ENCODE peak calls at places on chromosomes 4 and X, in four cellular contexts. X, P, K and O are unnamed samples.

GRCh38 chr4:140168474-140168873 is 14.5 kb upstream of the MAML3 start:
- DNase-seq in X (no peak), K (no peak), P (no peak), O (no peak)

GRCh38 chrX:106608016-106608415 is 3.8 kb upstream of the RADX start:
- DNase-seq in X (no peak), P (no peak), K (no peak), O (no peak)

GRCh38 chrX:22541926-22542325 is 269.2 kb downstream of the CBLL2 start:
- DNase-seq in P (no peak), X (no peak), K (no peak), O (no peak)

GRCh38 chr4:57410331-57411052 is 300.3 kb upstream of the IGFBP7 start:
- DNase-seq in K (no peak), X (no peak), P (no peak), O (no peak)

GRCh38 chrX:150306002-150306401 is 57.1 kb upstream of the MAMLD1 start:
- DNase-seq in K (no peak), P (no peak), X (no peak), O (no peak)

GRCh38 chrX:23332101-23332887 is 2.4 kb upstream of the PTCHD1 start:
- DNase-seq in K (no peak), P (peak), X (no peak), O (no peak)

GRCh38 chr4:107736924-107737448 is 17.0 kb upstream of the PAPSS1 start:
- DNase-seq in P (peak), X (no peak), K (peak), O (peak)

GRCh38 chrX:129648514-129649267 is 6.1 kb downstream of the APLN start:
- DNase-seq in K (no peak), X (no peak), P (no peak), O (no peak)

GRCh38 chr4:185339941-185340340 is 55.8 kb downstream of the LRP2BP start:
- DNase-seq in K (no peak), X (no peak), P (no peak), O (no peak)

GRCh38 chr4:121642876-121643585 is 53.7 kb downstream of the ANXA5 start:
- DNase-seq in X (no peak), K (no peak), P (no peak), O (peak)

GRCh38 chrX:6644411-6644810 is 109.5 kb upstream of the VCX3A start:
- DNase-seq in K (peak), P (no peak), X (no peak), O (no peak)

GRCh38 chrX:23756165-23756564 is 13.1 kb upstream of the ACOT9 start:
- DNase-seq in P (peak), X (peak), K (peak), O (peak)

GRCh38 chr4:97366661-97367060 is 776.6 kb downstream of the STPG2 start:
- DNase-seq in K (no peak), P (no peak), X (no peak), O (no peak)

GRCh38 chr4:125315571-125316390 is 1.0 kb downstream of the FAT4 start:
- DNase-seq in K (no peak), P (peak), X (no peak), O (peak)

GRCh38 chrX:72169008-72169728 is 12.4 kb upstream of the PIN4 start:
- DNase-seq in P (no peak), K (no peak), X (no peak), O (no peak)

GRCh38 chrX:155534800-155535199 is 76.4 kb upstream of the F8A3 start:
- DNase-seq in P (no peak), K (no peak), X (no peak), O (no peak)

GRCh38 chrX:2666491-2666890 is 24.6 kb upstream of the CD99 start:
- DNase-seq in P (no peak), X (no peak), K (no peak), O (no peak)

GRCh38 chr4:125368161-125368560 is 53.4 kb downstream of the FAT4 start:
- DNase-seq in X (no peak), K (no peak), P (no peak), O (no peak)

GRCh38 chr4:122739174-122739573 is 6.7 kb downstream of the BBS12 start:
- DNase-seq in P (no peak), X (no peak), K (no peak), O (no peak)

GRCh38 chr4:44056721-44057151 is 391.9 kb downstream of the KCTD8 start:
- DNase-seq in K (no peak), P (peak), X (no peak), O (no peak)

DNA sequence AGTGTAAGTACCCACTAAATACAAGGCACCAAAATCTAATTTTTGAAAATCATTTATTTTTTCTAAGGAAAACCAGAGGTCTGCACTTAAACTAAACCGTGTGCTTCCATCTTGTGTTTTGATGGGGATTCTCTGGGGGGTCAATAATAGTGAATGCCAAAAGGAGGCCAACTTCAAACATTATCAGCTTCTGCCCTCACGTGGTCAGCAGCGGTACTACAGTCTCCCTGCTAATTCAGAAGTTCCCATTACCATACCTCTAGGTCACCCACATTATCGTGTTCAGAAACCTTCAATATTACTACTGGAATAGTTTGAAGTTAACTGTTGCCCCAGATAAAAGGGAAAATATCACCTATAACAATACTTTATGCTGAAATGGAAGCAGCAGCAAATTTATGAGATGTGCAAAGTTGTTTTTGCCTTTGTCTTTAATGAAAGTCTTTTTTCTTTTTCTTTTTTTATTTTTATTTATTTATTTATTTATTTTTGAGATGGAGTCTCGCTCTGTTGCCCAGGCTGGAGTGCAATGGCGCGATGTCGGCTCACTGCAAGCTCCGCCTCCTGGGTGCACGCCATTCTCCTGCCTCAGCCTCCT is 17.3 kb downstream of the CTPS2 start:
- DNase-seq in K (peak), P (peak), X (no peak), O (peak)
- TF ChIP-seq ETV6 in K (no peak), P (no peak), X (no peak), O (no peak)

GRCh38 chr4:133149932-133150642 is 993 bp downstream of the PCDH10 start:
- DNase-seq in X (no peak), P (no peak), K (no peak), O (no peak)

GRCh38 chr4:133147922-133148689 is 988 bp upstream of the PCDH10 start:
- DNase-seq in K (no peak), X (no peak), P (no peak), O (no peak)

GRCh38 chr4:133147365-133147821 is 1.7 kb upstream of the PCDH10 start:
- DNase-seq in P (no peak), X (no peak), K (no peak), O (no peak)

GRCh38 chr4:133149364-133149695 is 236 bp downstream of the PCDH10 start:
- DNase-seq in P (no peak), X (no peak), K (no peak), O (no peak)

GRCh38 chr4:133148690-133149363 is at the start of gene PCDH10:
- DNase-seq in K (peak), P (peak), X (no peak), O (peak)
- TF ChIP-seq ETV6 in K (no peak), P (peak), X (no peak), O (no peak)

DNA sequence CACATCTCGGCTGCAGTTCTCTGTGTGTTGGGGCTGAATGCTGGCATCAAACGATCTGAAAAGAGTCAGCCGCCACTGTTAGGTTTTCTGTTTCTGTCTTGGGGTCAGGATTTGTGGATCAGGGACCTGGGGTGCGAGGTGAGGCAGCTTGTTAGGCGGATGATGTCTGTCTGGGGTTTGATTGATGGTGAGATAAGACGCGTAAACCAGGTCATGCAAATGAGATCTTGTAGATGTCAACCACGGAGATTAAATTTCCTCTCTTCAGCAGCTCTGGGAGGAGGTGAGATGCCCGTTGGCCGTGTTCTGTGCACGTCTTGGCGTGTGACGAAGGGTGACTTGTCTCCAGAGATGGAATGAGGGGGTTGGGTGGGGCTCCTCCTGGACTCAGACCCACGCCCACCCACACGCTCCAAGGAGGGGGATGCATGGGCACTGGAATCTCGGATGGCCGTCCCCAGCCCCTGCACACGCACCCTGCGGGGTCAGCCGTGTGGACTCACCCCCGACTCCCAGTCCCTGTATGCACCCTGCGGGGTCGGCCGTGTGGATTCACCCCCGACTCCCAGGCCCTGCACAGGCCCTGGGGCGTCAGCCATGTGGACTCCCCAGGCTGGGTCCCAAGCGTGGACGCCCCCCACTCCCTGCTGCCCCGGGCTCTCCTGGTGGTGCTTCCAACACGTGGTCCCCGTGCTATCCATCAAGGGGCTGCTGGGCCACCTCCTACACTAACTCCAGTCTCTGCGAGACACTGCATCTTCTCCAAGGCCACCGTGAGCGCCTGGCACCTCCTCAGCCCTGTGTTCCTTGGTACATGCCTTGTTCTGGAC is 16.0 kb upstream of the UVSSA start:
- DNase-seq in K (no peak), P (no peak), X (no peak), O (no peak)
- TF ChIP-seq ETV6 in K (no peak), P (no peak), X (no peak), O (no peak)

GRCh38 chrX:135421932-135422809 is at the start of gene SMIM10L2A:
- DNase-seq in X (no peak), P (peak), K (peak), O (no peak)
- TF ChIP-seq ETV6 in X (no peak), P (no peak), K (no peak), O (no peak)

GRCh38 chr4:169398294-169398693 is 127.5 kb upstream of the SH3RF1 start:
- DNase-seq in X (no peak), K (no peak), P (no peak), O (no peak)
- TF ChIP-seq ETV6 in X (no peak), K (no peak), P (no peak), O (no peak)

DNA sequence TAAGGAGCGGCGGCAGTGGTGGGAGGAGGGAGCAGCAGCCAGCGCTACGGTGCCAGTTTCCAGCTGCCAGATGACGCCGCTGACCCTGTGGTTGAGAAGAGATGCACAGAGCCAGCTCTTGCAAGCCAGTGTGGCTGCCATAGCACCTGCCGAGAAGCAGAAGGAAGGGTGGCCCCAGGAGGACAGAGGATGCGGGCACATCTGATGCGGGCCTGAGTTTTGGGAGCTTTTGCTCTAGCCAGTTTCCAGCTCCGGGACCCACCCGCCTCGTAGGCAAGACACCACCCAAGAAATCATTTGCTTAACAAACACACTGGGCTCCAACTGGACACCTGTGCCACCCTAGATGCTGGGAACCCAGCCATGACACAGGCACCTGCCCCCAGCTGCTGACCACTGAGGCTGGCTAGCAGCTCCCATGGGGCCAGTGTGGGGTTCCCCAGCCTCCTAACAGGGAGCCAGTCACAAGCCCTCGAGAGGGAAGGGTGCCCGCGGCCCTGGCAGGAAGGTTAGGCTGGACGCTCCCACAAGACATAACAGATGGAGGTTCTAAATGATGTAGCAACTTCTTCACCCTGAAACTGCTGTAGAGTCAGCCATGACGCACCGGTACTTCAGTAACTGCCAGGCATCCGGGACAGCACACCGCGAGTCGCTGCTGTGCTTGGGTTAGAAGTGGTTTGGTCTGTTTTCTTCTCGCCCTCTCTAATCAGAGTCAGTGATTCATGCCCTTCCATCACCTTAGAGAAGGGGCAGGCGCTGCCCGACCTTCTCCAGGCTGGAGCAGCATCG is 8.9 kb downstream of the MSANTD1 start:
- DNase-seq in X (peak), K (no peak), P (peak), O (no peak)
- TF ChIP-seq ETV6 in X (no peak), K (no peak), P (no peak), O (no peak)

DNA sequence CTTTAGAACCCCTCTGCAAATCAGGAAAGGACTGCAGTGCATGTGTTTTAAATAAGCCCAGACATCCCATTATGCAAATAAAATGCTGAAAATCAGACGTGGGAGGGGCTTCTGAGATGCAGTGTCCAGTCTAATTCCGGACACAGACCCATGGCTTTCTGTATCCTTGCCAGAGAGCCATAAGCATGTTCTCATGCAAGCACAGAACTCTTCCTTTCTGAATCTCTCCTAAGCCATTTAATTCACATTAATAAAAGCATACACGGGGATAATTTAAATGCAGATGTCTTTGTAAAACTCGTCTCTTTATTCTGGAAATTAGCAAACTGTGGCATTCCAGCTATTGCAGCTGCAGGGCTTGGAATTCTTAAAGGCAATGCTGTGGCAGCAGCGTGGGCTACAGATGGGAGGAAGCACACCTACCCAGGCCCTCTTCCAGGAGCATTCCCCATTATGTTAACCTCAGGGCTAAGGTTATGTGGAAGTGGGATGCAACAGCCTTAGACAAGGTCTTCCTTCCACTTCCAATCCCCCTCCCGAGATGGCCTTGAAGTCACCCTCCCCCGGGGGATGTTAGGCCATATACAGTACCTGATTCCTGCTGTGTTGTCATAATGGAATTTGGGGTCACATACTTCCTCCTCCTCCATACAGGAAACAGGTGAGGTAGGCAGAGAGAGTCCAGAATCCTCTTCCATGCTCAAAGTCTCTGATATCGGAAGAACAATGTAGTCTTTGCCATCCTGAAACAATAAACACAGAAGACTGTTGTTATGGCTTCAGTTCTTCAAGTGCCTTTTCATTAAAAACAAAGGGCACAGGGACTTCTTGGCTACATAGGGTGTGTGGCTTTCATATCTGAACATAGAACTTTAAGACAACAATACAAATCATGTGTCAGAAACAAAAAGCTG is 38.1 kb downstream of the KDR start:
- DNase-seq in X (no peak), P (no peak), K (no peak), O (no peak)
- TF ChIP-seq ETV6 in X (no peak), P (no peak), K (no peak), O (no peak)

GRCh38 chr4:2837904-2838496 is 5.6 kb upstream of the ADD1 start:
- DNase-seq in P (no peak), K (no peak), X (no peak), O (no peak)
- TF ChIP-seq ETV6 in P (no peak), K (no peak), X (no peak), O (no peak)

DNA sequence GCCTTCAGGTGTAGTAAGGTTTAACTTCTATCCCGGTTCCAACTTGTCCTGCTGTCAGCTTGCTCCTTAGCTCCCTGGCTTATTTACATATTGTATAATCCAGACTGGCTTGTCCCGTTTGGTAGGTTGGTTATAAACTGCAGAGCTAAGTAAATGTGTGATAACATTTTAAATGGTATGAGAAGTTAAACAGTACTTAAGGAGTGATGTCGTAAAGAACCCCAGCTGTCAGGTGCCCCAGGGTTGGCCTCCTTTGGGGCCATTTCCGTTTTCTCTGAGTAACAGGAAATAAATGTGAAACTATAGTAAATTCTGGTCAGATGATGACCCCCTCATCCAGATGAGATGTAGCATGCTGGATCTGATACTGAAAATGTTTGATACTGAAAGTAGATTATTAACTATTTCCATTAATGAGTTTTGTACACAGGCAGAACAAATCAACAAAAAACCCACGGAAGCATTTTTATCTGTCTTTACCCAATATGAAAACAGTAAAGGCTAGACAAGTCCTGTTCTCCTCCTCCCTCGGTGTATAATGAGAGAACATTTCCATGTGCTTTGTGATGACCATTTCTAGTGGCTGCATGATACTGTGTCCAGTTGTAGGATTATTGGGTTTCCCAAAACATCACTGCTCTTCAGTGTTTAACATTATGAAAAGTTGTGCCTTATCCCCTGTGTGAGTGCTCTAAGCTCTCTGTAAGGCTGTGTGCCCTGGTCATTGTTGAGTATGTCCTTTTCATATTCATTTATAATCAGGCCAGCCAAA is 22.4 kb downstream of the GAB1 start:
- DNase-seq in P (no peak), K (no peak), X (no peak), O (no peak)
- TF ChIP-seq ETV6 in P (no peak), K (no peak), X (no peak), O (no peak)

GRCh38 chr4:104591505-104591904 is 96.8 kb upstream of the CXXC4 start:
- DNase-seq in X (no peak), K (no peak), P (peak), O (no peak)
- TF ChIP-seq ETV6 in X (no peak), K (no peak), P (peak), O (no peak)